ENCODE peak calls at places on chromosome 22, in eight cellular contexts. O is fibroblast of lung, M is neural progenitor cell, J is mesothelial cell of epicardium, C is spleen, G is thoracic aorta, E is neural crest cell, V is choroid plexus epithelial cell. W is an unnamed sample.

GRCh38 chr22:32775957-32776356 is 25.5 kb upstream of the TIMP3 start:
- DNase-seq in V (no peak), G (no peak), J (no peak), M (peak), C (no peak), E (no peak), O (no peak), W (no peak)

GRCh38 chr22:33112606-33113005 is 54.4 kb upstream of the SYN3 start:
- DNase-seq in C (no peak), J (no peak), E (no peak), V (no peak), O (no peak), M (no peak), G (no peak), W (no peak)

GRCh38 chr22:38180841-38181452 is 683 bp downstream of the PLA2G6 start:
- DNase-seq in M (no peak), V (no peak), J (no peak), C (peak), E (no peak), G (no peak), O (no peak), W (no peak)

GRCh38 chr22:47437110-47437509 is 674.7 kb downstream of the TBC1D22A start:
- DNase-seq in O (no peak), V (no peak), G (no peak), M (no peak), C (no peak), J (no peak), E (no peak), W (no peak)

GRCh38 chr22:32206774-32207758 is 2.2 kb upstream of the RFPL2 start:
- DNase-seq in V (peak), C (peak), M (peak), E (no peak), G (no peak), O (peak), J (no peak), W (peak)

GRCh38 chr22:37906364-37907008 is 389 bp downstream of the MICALL1 start:
- DNase-seq in C (peak), G (no peak), J (no peak), O (no peak), E (no peak), M (peak), V (no peak), W (peak)

GRCh38 chr22:41780714-41781507 is 19.6 kb upstream of the CCDC134 start:
- DNase-seq in V (peak), O (peak), J (no peak), G (peak), C (peak), E (no peak), M (no peak), W (peak)

GRCh38 chr22:43449205-43449830 is 37.5 kb downstream of the MPPED1 start:
- DNase-seq in G (no peak), V (no peak), M (peak), O (no peak), C (peak), J (no peak), E (no peak), W (no peak)

GRCh38 chr22:19971276-19972124 is 29.9 kb upstream of the TXNRD2 start:
- DNase-seq in O (no peak), E (no peak), C (no peak), G (no peak), J (no peak), M (no peak), V (no peak), W (no peak)

GRCh38 chr22:19429950-19430889 is 1.3 kb downstream of the HIRA start:
- DNase-seq in J (no peak), E (no peak), C (no peak), M (peak), V (peak), O (peak), G (no peak), W (peak)

GRCh38 chr22:26321469-26321913 is 107.6 kb upstream of the ASPHD2 start:
- DNase-seq in M (no peak), O (peak), V (no peak), J (no peak), E (no peak), G (no peak), C (no peak), W (no peak)

GRCh38 chr22:20299736-20300136 is 20.1 kb downstream of the DGCR6L start:
- DNase-seq in G (no peak), E (no peak), M (no peak), O (no peak), V (no peak), C (peak), J (no peak), W (no peak)

GRCh38 chr22:20105456-20106204 is 10.3 kb upstream of the RANBP1 start:
- DNase-seq in J (no peak), V (no peak), M (no peak), G (no peak), C (peak), O (no peak), E (no peak), W (no peak)

GRCh38 chr22:42307806-42308563 is 37.5 kb upstream of the TCF20 start:
- DNase-seq in E (no peak), J (no peak), V (no peak), C (no peak), G (no peak), O (no peak), M (no peak), W (no peak)

GRCh38 chr22:19463491-19464469 is 15.2 kb downstream of the UFD1 start:
- DNase-seq in E (no peak), M (no peak), V (peak), G (no peak), O (peak), J (no peak), C (no peak), W (no peak)

GRCh38 chr22:27782065-27782464 is 19.5 kb downstream of the MN1 start:
- DNase-seq in C (no peak), M (no peak), O (no peak), G (no peak), V (no peak), J (no peak), E (no peak), W (no peak)

GRCh38 chr22:42208362-42208761 is 62.1 kb downstream of the TCF20 start:
- DNase-seq in C (no peak), M (no peak), J (no peak), V (no peak), E (no peak), G (no peak), O (no peak), W (no peak)

GRCh38 chr22:34833982-34834510 is 231.9 kb upstream of the ISX start:
- DNase-seq in C (no peak), M (peak), G (no peak), E (peak), V (no peak), J (no peak), O (no peak), W (no peak)

GRCh38 chr22:33025675-33026074 is 32.5 kb downstream of the SYN3 start:
- DNase-seq in G (no peak), E (no peak), V (no peak), J (no peak), C (no peak), M (no peak), O (no peak), W (no peak)

GRCh38 chr22:39723899-39724351 is 153.4 kb downstream of the CACNA1I start:
- DNase-seq in J (no peak), V (peak), M (no peak), G (no peak), C (no peak), E (no peak), O (peak), W (no peak)

GRCh38 chr22:28249402-28249801 is 330.3 kb upstream of the PITPNB start:
- DNase-seq in E (no peak), G (no peak), J (no peak), C (no peak), V (no peak), M (no peak), O (no peak), W (no peak)

GRCh38 chr22:40026641-40027040 is 31.9 kb downstream of the FAM83F start:
- DNase-seq in G (no peak), O (no peak), V (no peak), M (peak), E (no peak), J (no peak), C (peak), W (no peak)

DNA sequence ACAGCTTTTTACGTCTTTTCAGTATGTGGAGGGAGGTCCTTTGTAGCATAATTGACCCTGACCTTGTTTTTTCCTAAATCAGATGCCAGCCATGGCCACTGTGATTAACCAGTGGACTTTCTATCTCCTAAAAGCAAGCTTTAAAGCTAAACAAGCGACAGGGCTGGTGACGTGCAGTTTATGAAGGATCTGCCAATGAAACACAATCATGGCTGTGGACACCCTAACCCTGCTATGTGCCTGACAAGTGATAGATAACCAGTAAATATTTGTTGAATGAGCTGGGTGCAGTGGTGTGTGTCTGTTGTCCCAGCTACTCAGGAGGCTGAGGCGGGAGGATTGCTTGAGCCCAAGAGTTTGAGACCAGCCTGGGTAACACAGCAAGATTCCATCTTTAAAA is 64.2 kb downstream of the LIF start:
- DNase-seq in V (no peak), G (no peak), E (no peak), M (no peak), J (no peak), C (no peak), O (peak), W (no peak)
- TF ChIP-seq CTCF in V (no peak), G (no peak), E (no peak), M (no peak), J (no peak), C (no peak), O (no peak), W (no peak)

GRCh38 chr22:50417544-50417943 is 57.3 kb downstream of the SBF1 start:
- DNase-seq in V (no peak), E (no peak), M (no peak), J (no peak), O (peak), G (no peak), C (no peak), W (no peak)
- TF ChIP-seq CTCF in V (no peak), E (no peak), M (no peak), J (no peak), O (no peak), G (no peak), C (no peak), W (no peak)

GRCh38 chr22:44862981-44863860 is 110.8 kb downstream of the ARHGAP8 start:
- DNase-seq in V (no peak), E (no peak), M (peak), C (no peak), J (no peak), G (no peak), O (no peak), W (no peak)
- TF ChIP-seq CTCF in V (no peak), E (no peak), M (no peak), C (no peak), J (no peak), G (no peak), O (no peak), W (no peak)

GRCh38 chr22:24003887-24004286 is 1.4 kb downstream of the GSTT4 start:
- DNase-seq in C (no peak), E (no peak), G (no peak), O (no peak), J (no peak), M (no peak), V (no peak), W (no peak)
- TF ChIP-seq CTCF in C (no peak), E (no peak), G (no peak), O (no peak), J (no peak), M (no peak), V (no peak), W (no peak)

DNA sequence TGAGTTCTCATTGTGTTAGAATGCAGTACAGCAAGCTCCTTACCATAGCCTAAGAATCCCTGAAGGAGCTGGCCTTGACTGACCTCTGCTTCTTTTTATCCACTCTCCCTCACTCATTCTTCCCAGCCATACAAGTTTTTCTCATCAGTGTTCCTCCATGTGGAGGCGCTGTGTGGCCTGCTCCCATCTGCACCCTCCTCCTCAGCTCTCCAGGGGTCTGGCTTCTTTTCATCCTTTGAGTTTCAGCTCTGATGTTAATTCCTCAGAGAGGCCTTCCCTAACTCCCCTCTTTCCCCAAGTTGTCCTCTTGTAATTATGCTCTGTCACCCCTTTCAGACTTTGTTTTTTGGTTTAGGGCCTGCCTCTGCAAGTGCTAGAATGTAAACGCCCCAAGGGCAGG is 144.8 kb downstream of the WNT7B start:
- DNase-seq in E (no peak), O (no peak), C (no peak), V (no peak), G (no peak), M (no peak), J (no peak), W (no peak)
- TF ChIP-seq CTCF in E (peak), O (no peak), C (no peak), V (peak), G (no peak), M (peak), J (no peak), W (no peak)

DNA sequence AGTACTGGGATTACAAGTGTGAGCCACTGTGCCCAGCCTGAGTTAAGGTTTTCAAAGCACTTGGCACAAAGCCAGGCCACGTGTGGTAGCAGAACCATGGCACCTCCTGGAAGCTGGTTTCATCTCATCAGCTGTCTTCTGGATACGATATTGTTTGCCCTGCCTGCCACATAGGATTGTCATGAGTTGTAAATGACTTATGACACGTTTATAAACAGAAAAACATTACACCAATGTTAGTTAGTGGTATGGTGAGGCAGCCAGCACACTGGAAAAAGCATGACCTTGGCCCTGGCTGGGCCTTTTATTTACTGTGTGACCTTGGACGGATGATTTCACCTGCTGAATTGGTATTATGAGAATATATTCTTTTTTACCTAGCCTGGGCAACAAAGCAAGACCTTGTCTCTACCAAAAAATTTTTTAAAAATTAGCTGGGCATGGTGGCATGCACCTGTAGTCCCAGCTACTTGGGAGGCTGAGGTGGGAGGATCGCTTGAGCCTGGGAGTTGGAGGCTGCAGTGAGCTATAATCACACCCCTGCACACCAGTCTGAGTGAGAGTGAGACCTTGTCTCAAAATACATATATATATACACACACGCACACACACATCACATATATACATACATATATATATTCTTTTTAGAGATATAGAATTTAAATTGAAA is 24.0 kb upstream of the MYH9 start:
- DNase-seq in J (no peak), M (no peak), G (no peak), O (no peak), E (no peak), V (no peak), C (no peak), W (no peak)
- TF ChIP-seq CTCF in J (no peak), M (no peak), G (no peak), O (no peak), E (no peak), V (no peak), C (no peak), W (no peak)

GRCh38 chr22:30526656-30527055 is 19.9 kb downstream of the SEC14L6 start:
- DNase-seq in J (no peak), E (no peak), M (no peak), G (no peak), C (no peak), V (no peak), O (no peak), W (no peak)

GRCh38 chr22:30537083-30537731 is 9.3 kb downstream of the SEC14L6 start:
- DNase-seq in G (no peak), O (no peak), C (no peak), V (no peak), E (no peak), M (no peak), J (no peak), W (no peak)

GRCh38 chr22:30535182-30535581 is 11.4 kb downstream of the SEC14L6 start:
- DNase-seq in G (no peak), E (no peak), O (no peak), M (no peak), J (no peak), C (no peak), V (no peak), W (no peak)

DNA sequence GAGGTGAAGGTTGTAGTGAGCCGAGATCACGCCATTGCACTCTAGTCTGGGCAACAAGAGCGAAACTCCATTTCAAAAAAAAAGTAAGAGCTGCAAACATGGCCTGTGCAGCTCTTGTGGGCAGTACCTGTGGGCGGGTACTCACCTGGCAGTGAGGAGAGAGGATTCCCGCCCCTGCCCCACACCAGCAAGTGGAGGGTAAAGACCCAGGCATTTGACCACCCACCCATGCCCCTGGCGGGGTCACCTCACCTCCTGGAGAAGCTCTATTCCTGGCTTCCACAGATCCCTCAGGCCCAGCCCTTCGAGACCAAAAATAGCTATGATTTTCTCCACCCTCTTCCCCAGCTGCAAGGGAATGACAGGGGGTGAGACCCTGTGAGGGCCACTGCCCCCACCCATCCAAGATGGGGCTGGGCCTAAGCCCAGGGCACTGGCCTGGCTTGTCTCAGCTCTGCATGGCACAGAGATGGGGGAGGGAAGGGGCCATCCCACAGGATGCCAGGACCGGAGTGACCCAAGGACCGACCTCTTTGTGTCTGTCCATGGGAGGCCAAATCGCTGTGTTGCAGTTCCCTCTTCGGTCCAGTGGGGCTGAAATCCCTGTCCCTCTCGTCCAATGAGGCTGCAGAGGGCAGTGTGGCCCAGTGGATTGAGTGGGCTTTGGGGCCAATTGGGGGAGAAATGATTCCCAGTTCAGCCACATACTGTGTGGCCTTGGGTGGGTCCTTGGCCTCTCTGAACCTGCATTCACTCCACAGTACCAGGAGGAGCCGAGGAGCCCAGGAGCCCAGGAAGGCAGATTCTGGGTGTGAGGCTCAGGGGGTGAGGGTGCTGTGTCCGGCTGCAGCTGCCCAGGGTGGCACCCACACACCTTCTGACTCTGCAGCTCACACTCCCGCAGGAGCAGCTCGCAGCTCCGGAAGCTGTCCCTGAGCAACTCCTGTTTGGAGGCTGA is 14.6 kb downstream of the SEC14L6 start:
- DNase-seq in G (no peak), O (no peak), M (no peak), V (no peak), J (no peak), C (no peak), E (no peak), W (no peak)
- TF ChIP-seq CTCF in G (no peak), O (no peak), M (no peak), V (no peak), J (no peak), C (no peak), E (no peak), W (no peak)

GRCh38 chr22:48492371-48493320 is 1335.0 kb downstream of the BRD1 start:
- DNase-seq in G (no peak), V (peak), M (peak), C (peak), O (peak), J (peak), E (peak), W (peak)
- TF ChIP-seq CTCF in G (peak), V (peak), M (peak), C (peak), O (peak), J (peak), E (peak), W (peak)

GRCh38 chr22:17201285-17201945 is 17.8 kb downstream of the ADA2 start:
- DNase-seq in O (peak), G (no peak), J (no peak), C (no peak), M (peak), V (peak), E (no peak), W (no peak)

DNA sequence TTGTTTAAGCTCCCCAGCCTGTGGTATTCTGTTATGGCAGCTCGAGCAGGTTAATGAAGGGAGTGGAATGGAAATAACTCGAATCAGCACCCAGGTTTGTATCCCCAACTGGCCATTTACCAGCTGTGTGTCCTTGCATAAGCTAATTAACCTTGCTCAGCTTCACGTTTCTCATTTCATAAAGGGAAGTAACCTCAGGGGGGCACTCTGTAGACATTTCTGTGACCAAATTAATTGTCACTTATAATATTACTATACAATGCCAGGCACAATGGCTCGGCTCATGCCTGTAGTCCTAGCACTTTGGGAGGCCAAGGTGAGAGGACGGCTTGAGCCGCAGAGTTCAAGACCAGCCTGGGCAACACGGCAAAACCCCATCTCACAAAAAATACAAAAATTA is 13.8 kb downstream of the ADA2 start:
- DNase-seq in E (no peak), M (no peak), G (no peak), V (no peak), J (no peak), C (no peak), O (no peak), W (no peak)
- TF ChIP-seq CTCF in E (no peak), M (no peak), G (no peak), V (no peak), J (no peak), C (no peak), O (peak), W (no peak)